ENCODE peak calls at places on chromosomes 2 and 18, in six cellular contexts. K, O, Y, L, Q and Z are unnamed samples.

GRCh38 chr2:100752628-100753333 is 67.2 kb upstream of the NPAS2 start:
- DNase-seq in K (no peak), O (peak), Y (no peak), L (no peak), Q (peak), Z (no peak)

GRCh38 chr2:168029071-168029470 is 218.3 kb downstream of the STK39 start:
- DNase-seq in K (no peak), O (no peak), Y (no peak), L (no peak), Q (no peak), Z (no peak)

GRCh38 chr2:172455121-172455515 is 27.7 kb downstream of the ITGA6 start:
- DNase-seq in K (no peak), O (no peak), Y (no peak), L (no peak), Q (no peak), Z (no peak)

GRCh38 chr2:177171418-177171865 is 41.2 kb upstream of the HNRNPA3 start:
- DNase-seq in K (no peak), O (peak), Y (no peak), L (no peak), Q (no peak), Z (no peak)

GRCh38 chr18:573385-573784 is 6.8 kb upstream of the CETN1 start:
- DNase-seq in K (no peak), O (no peak), Y (no peak), L (no peak), Q (no peak), Z (no peak)

GRCh38 chr2:133760366-133760765 is 192.1 kb upstream of the NCKAP5 start:
- DNase-seq in K (no peak), O (peak), Y (no peak), L (no peak), Q (peak), Z (no peak)

GRCh38 chr2:174794851-174795374 is 30.6 kb upstream of the CHRNA1 start:
- DNase-seq in K (no peak), O (no peak), Y (no peak), L (no peak), Q (peak), Z (no peak)

GRCh38 chr18:78605255-78605654 is 374.4 kb upstream of the SALL3 start:
- DNase-seq in K (no peak), O (no peak), Y (no peak), L (no peak), Q (no peak), Z (no peak)

GRCh38 chr2:221780281-221780688 is 208.2 kb upstream of the EPHA4 start:
- DNase-seq in K (no peak), O (no peak), Y (no peak), L (no peak), Q (peak), Z (no peak)

GRCh38 chr2:30883184-30883583 is 75.9 kb upstream of the CAPN13 start:
- DNase-seq in K (no peak), O (no peak), Y (no peak), L (no peak), Q (no peak), Z (no peak)

GRCh38 chr2:147076634-147077033 is 768.2 kb upstream of the ACVR2A start:
- DNase-seq in K (no peak), O (peak), Y (no peak), L (no peak), Q (peak), Z (no peak)

GRCh38 chr2:24382363-24383021 is 22.2 kb upstream of the ITSN2 start:
- DNase-seq in K (peak), O (peak), Y (peak), L (peak), Q (peak), Z (peak)

GRCh38 chr2:169895294-169895985 is 68.2 kb downstream of the UBR3 start:
- DNase-seq in K (no peak), O (no peak), Y (no peak), L (no peak), Q (peak), Z (no peak)

GRCh38 chr2:144583741-144584453 is 64.0 kb upstream of the ZEB2 start:
- DNase-seq in K (no peak), O (peak), Y (no peak), L (no peak), Q (peak), Z (no peak)

GRCh38 chr2:231685349-231686191 is 22.8 kb upstream of the PTMA start:
- DNase-seq in K (no peak), O (no peak), Y (no peak), L (no peak), Q (no peak), Z (no peak)

GRCh38 chr18:23924813-23925212 is 89.7 kb upstream of the TTC39C start:
- DNase-seq in K (no peak), O (peak), Y (no peak), L (no peak), Q (peak), Z (no peak)

GRCh38 chr18:23929362-23929940 is 85.1 kb upstream of the TTC39C start:
- DNase-seq in K (no peak), O (no peak), Y (no peak), L (no peak), Q (no peak), Z (no peak)

GRCh38 chr18:23926590-23926989 is 88.0 kb upstream of the TTC39C start:
- DNase-seq in K (no peak), O (no peak), Y (no peak), L (no peak), Q (no peak), Z (no peak)

GRCh38 chr18:23930002-23930401 is 84.6 kb upstream of the TTC39C start:
- DNase-seq in K (no peak), O (no peak), Y (no peak), L (no peak), Q (no peak), Z (no peak)

GRCh38 chr18:23927821-23928746 is 86.5 kb upstream of the TTC39C start:
- DNase-seq in K (no peak), O (no peak), Y (no peak), L (no peak), Q (no peak), Z (no peak)
- H3K27ac ChIP-seq in K (no peak), O (no peak), Y (no peak), L (no peak), Q (no peak), Z (no peak)

GRCh38 chr2:29806461-29806860 is 114.9 kb downstream of the ALK start:
- DNase-seq in K (no peak), O (no peak), Y (no peak), L (no peak), Q (no peak), Z (no peak)
- H3K27ac ChIP-seq in K (no peak), O (no peak), Y (no peak), L (no peak), Q (no peak), Z (no peak)

DNA sequence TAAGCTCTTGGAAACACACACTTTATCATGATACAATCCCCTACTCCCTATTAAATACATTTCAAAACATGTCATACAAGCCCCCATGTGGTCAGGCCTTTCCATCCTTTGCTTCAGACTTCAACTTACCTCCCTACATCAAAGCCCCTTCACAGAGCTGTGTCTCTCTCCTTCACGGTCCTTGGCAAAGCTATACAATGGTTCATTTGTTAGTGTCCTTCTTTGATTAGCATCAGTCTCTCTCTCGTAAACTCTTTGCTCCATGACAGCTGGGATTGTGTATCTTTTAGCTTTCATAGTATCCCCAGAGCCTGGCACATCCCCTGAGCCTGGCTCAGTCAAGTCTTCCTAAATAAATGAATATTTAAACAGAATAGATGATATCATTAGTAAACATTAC is 25.6 kb upstream of the INSIG2 start:
- DNase-seq in K (no peak), O (no peak), Y (no peak), L (no peak), Q (no peak), Z (no peak)
- H3K27ac ChIP-seq in K (no peak), O (no peak), Y (no peak), L (no peak), Q (no peak), Z (no peak)

GRCh38 chr2:127086800-127087737 is 19.9 kb downstream of the BIN1 start:
- DNase-seq in K (peak), O (peak), Y (peak), L (peak), Q (peak), Z (no peak)
- H3K27ac ChIP-seq in K (peak), O (peak), Y (peak), L (peak), Q (peak), Z (peak)

DNA sequence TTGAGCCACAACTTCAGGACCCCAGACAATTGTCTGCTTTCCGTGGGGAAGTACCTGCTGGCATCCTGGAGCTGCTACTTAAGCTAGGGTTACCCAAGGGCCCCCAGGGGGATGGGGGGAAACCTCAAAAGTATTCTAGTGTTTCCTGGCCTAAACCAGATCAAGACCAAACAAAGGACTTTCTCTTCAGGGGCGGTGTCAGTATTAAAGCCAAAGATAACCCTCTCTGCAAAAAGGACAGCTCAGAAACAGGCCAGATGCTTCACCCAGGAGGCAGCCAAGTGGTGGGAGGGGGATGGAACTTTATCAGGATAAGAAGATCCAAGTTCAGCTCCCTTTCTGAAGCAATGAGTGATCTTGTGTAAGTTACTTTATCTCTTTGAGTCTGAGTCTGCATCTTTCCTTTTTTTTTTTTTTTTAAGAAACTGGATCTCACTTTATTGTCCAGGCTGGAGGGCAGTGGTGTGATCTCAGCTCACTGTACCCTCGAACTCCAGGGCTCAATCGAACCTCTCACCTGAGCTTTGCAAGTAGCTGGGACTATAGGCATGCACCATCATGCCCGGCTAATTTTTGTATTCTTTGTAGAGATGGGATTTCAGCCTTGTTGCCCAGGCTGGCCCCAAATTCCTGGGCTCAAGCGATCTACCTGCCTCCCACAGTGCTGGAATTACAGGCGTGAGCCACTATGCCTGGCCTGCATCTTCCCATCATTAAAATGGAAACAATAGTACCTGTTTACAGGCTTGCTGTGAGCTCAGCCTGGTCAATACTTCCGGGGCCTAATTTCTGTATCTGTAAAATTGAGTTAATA is 151.8 kb upstream of the PTPRM start:
- DNase-seq in K (no peak), O (peak), Y (no peak), L (no peak), Q (no peak), Z (no peak)
- H3K27ac ChIP-seq in K (no peak), O (no peak), Y (no peak), L (no peak), Q (no peak), Z (peak)

GRCh38 chr18:13258792-13259385 is 40.3 kb downstream of the LDLRAD4 start:
- DNase-seq in K (no peak), O (no peak), Y (no peak), L (no peak), Q (no peak), Z (peak)

GRCh38 chr18:13261658-13262357 is 43.2 kb downstream of the LDLRAD4 start:
- DNase-seq in K (no peak), O (no peak), Y (no peak), L (no peak), Q (no peak), Z (peak)

GRCh38 chr18:13259701-13260100 is 41.1 kb downstream of the LDLRAD4 start:
- DNase-seq in K (no peak), O (no peak), Y (no peak), L (no peak), Q (no peak), Z (peak)

GRCh38 chr18:13260927-13261471 is 42.4 kb downstream of the LDLRAD4 start:
- DNase-seq in K (no peak), O (no peak), Y (no peak), L (no peak), Q (no peak), Z (peak)

GRCh38 chr18:13260114-13260926 is 41.8 kb downstream of the LDLRAD4 start:
- DNase-seq in K (no peak), O (no peak), Y (peak), L (no peak), Q (no peak), Z (peak)
- H3K27ac ChIP-seq in K (peak), O (no peak), Y (peak), L (no peak), Q (no peak), Z (peak)

GRCh38 chr2:8681786-8682692 is at the start of gene ID2:
- DNase-seq in K (peak), O (peak), Y (peak), L (peak), Q (peak), Z (peak)
- H3K27ac ChIP-seq in K (peak), O (peak), Y (peak), L (peak), Q (peak), Z (peak)